ENCODE peak calls at places on chromosomes 12 and 14, in eight cellular contexts. One of them, this sample, is unnamed.

GRCh38 chr12:109760031-109760929 is 46.7 kb downstream of the FAM222A start:
- DNase-seq in activated CD4-positive, alpha-beta T cell treated with anti-CD3 and anti-CD28 coated beads, Interleukin-2, amount 50 U/mL, for 24 hours: no peak
- DNase-seq in NCI-H1930: no peak
- DNase-seq in adipocyte: no peak
- DNase-seq in left cardiac atrium: peak
- DNase-seq in fibroblast of the aortic adventitia: no peak
- DNase-seq in myocyte: peak
- DNase-seq in neural crest cell: no peak
- DNase-seq in this sample: peak

GRCh38 chr14:85296466-85297210 is 233.3 kb upstream of the FLRT2 start:
- DNase-seq in myocyte: peak
- DNase-seq in activated CD4-positive, alpha-beta T cell treated with anti-CD3 and anti-CD28 coated beads, Interleukin-2, amount 50 U/mL, for 24 hours: no peak
- DNase-seq in adipocyte: peak
- DNase-seq in left cardiac atrium: no peak
- DNase-seq in NCI-H1930: no peak
- DNase-seq in neural crest cell: no peak
- DNase-seq in fibroblast of the aortic adventitia: peak
- DNase-seq in this sample: no peak

GRCh38 chr12:103823871-103824270 is 17.2 kb downstream of the NT5DC3 start:
- DNase-seq in neural crest cell: no peak
- DNase-seq in myocyte: no peak
- DNase-seq in activated CD4-positive, alpha-beta T cell treated with anti-CD3 and anti-CD28 coated beads, Interleukin-2, amount 50 U/mL, for 24 hours: no peak
- DNase-seq in fibroblast of the aortic adventitia: no peak
- DNase-seq in left cardiac atrium: no peak
- DNase-seq in NCI-H1930: no peak
- DNase-seq in adipocyte: no peak
- DNase-seq in this sample: no peak

GRCh38 chr12:16272222-16272621 is 5.3 kb downstream of the SLC15A5 start:
- DNase-seq in adipocyte: no peak
- DNase-seq in NCI-H1930: no peak
- DNase-seq in myocyte: no peak
- DNase-seq in left cardiac atrium: no peak
- DNase-seq in neural crest cell: no peak
- DNase-seq in fibroblast of the aortic adventitia: no peak
- DNase-seq in activated CD4-positive, alpha-beta T cell treated with anti-CD3 and anti-CD28 coated beads, Interleukin-2, amount 50 U/mL, for 24 hours: no peak
- DNase-seq in this sample: no peak

GRCh38 chr12:65612440-65612839 is 211.8 kb upstream of the HMGA2 start:
- DNase-seq in fibroblast of the aortic adventitia: peak
- DNase-seq in left cardiac atrium: no peak
- DNase-seq in myocyte: no peak
- DNase-seq in NCI-H1930: no peak
- DNase-seq in activated CD4-positive, alpha-beta T cell treated with anti-CD3 and anti-CD28 coated beads, Interleukin-2, amount 50 U/mL, for 24 hours: no peak
- DNase-seq in neural crest cell: no peak
- DNase-seq in adipocyte: peak
- DNase-seq in this sample: no peak

GRCh38 chr14:104341532-104342434 is 203.4 kb downstream of the KIF26A start:
- DNase-seq in fibroblast of the aortic adventitia: no peak
- DNase-seq in neural crest cell: peak
- DNase-seq in adipocyte: no peak
- DNase-seq in left cardiac atrium: no peak
- DNase-seq in myocyte: no peak
- DNase-seq in NCI-H1930: peak
- DNase-seq in activated CD4-positive, alpha-beta T cell treated with anti-CD3 and anti-CD28 coated beads, Interleukin-2, amount 50 U/mL, for 24 hours: no peak
- DNase-seq in this sample: no peak

GRCh38 chr14:98290596-98290995 is 981.4 kb downstream of the BCL11B start:
- DNase-seq in neural crest cell: no peak
- DNase-seq in fibroblast of the aortic adventitia: no peak
- DNase-seq in activated CD4-positive, alpha-beta T cell treated with anti-CD3 and anti-CD28 coated beads, Interleukin-2, amount 50 U/mL, for 24 hours: no peak
- DNase-seq in NCI-H1930: no peak
- DNase-seq in adipocyte: no peak
- DNase-seq in myocyte: no peak
- DNase-seq in left cardiac atrium: no peak
- DNase-seq in this sample: no peak

GRCh38 chr12:42409471-42409870 is 83.5 kb downstream of the PPHLN1 start:
- DNase-seq in myocyte: no peak
- DNase-seq in fibroblast of the aortic adventitia: no peak
- DNase-seq in NCI-H1930: no peak
- DNase-seq in adipocyte: no peak
- DNase-seq in neural crest cell: no peak
- DNase-seq in activated CD4-positive, alpha-beta T cell treated with anti-CD3 and anti-CD28 coated beads, Interleukin-2, amount 50 U/mL, for 24 hours: no peak
- DNase-seq in left cardiac atrium: no peak
- DNase-seq in this sample: no peak

GRCh38 chr12:131917139-131917710 is 11.9 kb upstream of the PUS1 start:
- DNase-seq in NCI-H1930: no peak
- DNase-seq in fibroblast of the aortic adventitia: no peak
- DNase-seq in left cardiac atrium: peak
- DNase-seq in myocyte: no peak
- DNase-seq in adipocyte: no peak
- DNase-seq in activated CD4-positive, alpha-beta T cell treated with anti-CD3 and anti-CD28 coated beads, Interleukin-2, amount 50 U/mL, for 24 hours: no peak
- DNase-seq in neural crest cell: no peak
- DNase-seq in this sample: no peak

GRCh38 chr12:79155703-79156102 is 291.1 kb downstream of the SYT1 start:
- DNase-seq in adipocyte: peak
- DNase-seq in activated CD4-positive, alpha-beta T cell treated with anti-CD3 and anti-CD28 coated beads, Interleukin-2, amount 50 U/mL, for 24 hours: no peak
- DNase-seq in NCI-H1930: no peak
- DNase-seq in fibroblast of the aortic adventitia: peak
- DNase-seq in myocyte: no peak
- DNase-seq in neural crest cell: no peak
- DNase-seq in left cardiac atrium: no peak
- DNase-seq in this sample: no peak

GRCh38 chr14:32006267-32007110 is 70.6 kb upstream of the ARHGAP5 start:
- DNase-seq in myocyte: no peak
- DNase-seq in NCI-H1930: no peak
- DNase-seq in adipocyte: no peak
- DNase-seq in activated CD4-positive, alpha-beta T cell treated with anti-CD3 and anti-CD28 coated beads, Interleukin-2, amount 50 U/mL, for 24 hours: no peak
- DNase-seq in neural crest cell: no peak
- DNase-seq in fibroblast of the aortic adventitia: no peak
- DNase-seq in left cardiac atrium: no peak
- DNase-seq in this sample: no peak

GRCh38 chr12:128974881-128975280 is 121.6 kb downstream of the GLT1D1 start:
- DNase-seq in left cardiac atrium: no peak
- DNase-seq in neural crest cell: no peak
- DNase-seq in activated CD4-positive, alpha-beta T cell treated with anti-CD3 and anti-CD28 coated beads, Interleukin-2, amount 50 U/mL, for 24 hours: no peak
- DNase-seq in myocyte: no peak
- DNase-seq in adipocyte: no peak
- DNase-seq in fibroblast of the aortic adventitia: no peak
- DNase-seq in NCI-H1930: no peak
- DNase-seq in this sample: no peak

GRCh38 chr12:102080842-102081241 is 19.1 kb upstream of the WASHC3 start:
- DNase-seq in myocyte: no peak
- DNase-seq in fibroblast of the aortic adventitia: no peak
- DNase-seq in neural crest cell: no peak
- DNase-seq in activated CD4-positive, alpha-beta T cell treated with anti-CD3 and anti-CD28 coated beads, Interleukin-2, amount 50 U/mL, for 24 hours: no peak
- DNase-seq in adipocyte: no peak
- DNase-seq in left cardiac atrium: no peak
- DNase-seq in NCI-H1930: no peak
- DNase-seq in this sample: no peak

GRCh38 chr12:32217354-32218310 is 111.0 kb downstream of the BICD1 start:
- DNase-seq in fibroblast of the aortic adventitia: peak
- DNase-seq in activated CD4-positive, alpha-beta T cell treated with anti-CD3 and anti-CD28 coated beads, Interleukin-2, amount 50 U/mL, for 24 hours: no peak
- DNase-seq in adipocyte: peak
- DNase-seq in myocyte: peak
- DNase-seq in left cardiac atrium: no peak
- DNase-seq in neural crest cell: no peak
- DNase-seq in NCI-H1930: no peak
- DNase-seq in this sample: no peak

GRCh38 chr12:57754411-57755193 is at the start of gene MARCHF9:
- DNase-seq in activated CD4-positive, alpha-beta T cell treated with anti-CD3 and anti-CD28 coated beads, Interleukin-2, amount 50 U/mL, for 24 hours: peak
- DNase-seq in left cardiac atrium: peak
- DNase-seq in fibroblast of the aortic adventitia: no peak
- DNase-seq in adipocyte: peak
- DNase-seq in neural crest cell: no peak
- DNase-seq in NCI-H1930: peak
- DNase-seq in myocyte: peak
- DNase-seq in this sample: peak

GRCh38 chr12:57767876-57768275 is 998 bp upstream of the CYP27B1 start:
- DNase-seq in adipocyte: no peak
- DNase-seq in activated CD4-positive, alpha-beta T cell treated with anti-CD3 and anti-CD28 coated beads, Interleukin-2, amount 50 U/mL, for 24 hours: no peak
- DNase-seq in fibroblast of the aortic adventitia: no peak
- DNase-seq in myocyte: no peak
- DNase-seq in neural crest cell: no peak
- DNase-seq in left cardiac atrium: no peak
- DNase-seq in NCI-H1930: no peak
- DNase-seq in this sample: no peak

GRCh38 chr12:54750-55535 is 11.6 kb upstream of the IQSEC3 start:
- DNase-seq in NCI-H1930: no peak
- DNase-seq in activated CD4-positive, alpha-beta T cell treated with anti-CD3 and anti-CD28 coated beads, Interleukin-2, amount 50 U/mL, for 24 hours: no peak
- DNase-seq in fibroblast of the aortic adventitia: no peak
- DNase-seq in left cardiac atrium: no peak
- DNase-seq in neural crest cell: no peak
- DNase-seq in adipocyte: no peak
- DNase-seq in myocyte: no peak
- DNase-seq in this sample: no peak

This sample was measured in aorta.